ENCODE peak calls at places on chromosomes 13 and 19, in five cellular contexts. One of them, this sample, is unnamed.

GRCh38 chr19:44576843-44577565 is 36.4 kb upstream of the IGSF23 start:
- DNase-seq in adrenal gland: no peak
- DNase-seq in activated T-cell treated with anti-CD3 and anti-CD28 coated beads for 24 hours: no peak
- DNase-seq in H4: peak; percentile 16
- DNase-seq in ELR: peak; percentile 69
- DNase-seq in this sample: peak; percentile 86

GRCh38 chr19:58154287-58154678 is 3.7 kb upstream of the ZNF329 start:
- DNase-seq in ELR: peak; percentile 83
- DNase-seq in activated T-cell treated with anti-CD3 and anti-CD28 coated beads for 24 hours: no peak
- DNase-seq in H4: no peak
- DNase-seq in adrenal gland: peak; percentile 51
- DNase-seq in this sample: no peak

GRCh38 chr19:12676928-12677327 is 4.8 kb downstream of the DHPS start:
- DNase-seq in ELR: no peak
- DNase-seq in H4: no peak
- DNase-seq in activated T-cell treated with anti-CD3 and anti-CD28 coated beads for 24 hours: no peak
- DNase-seq in adrenal gland: no peak
- DNase-seq in this sample: no peak

GRCh38 chr19:46515879-46516350 is 20.2 kb upstream of the PNMA8B start:
- DNase-seq in activated T-cell treated with anti-CD3 and anti-CD28 coated beads for 24 hours: peak; percentile 19
- DNase-seq in ELR: peak; percentile 68
- DNase-seq in adrenal gland: no peak
- DNase-seq in H4: peak; percentile 66
- DNase-seq in this sample: peak; percentile 69

GRCh38 chr13:28047784-28048388 is 52.5 kb downstream of the FLT3 start:
- DNase-seq in adrenal gland: no peak
- DNase-seq in H4: no peak
- DNase-seq in ELR: peak; percentile 72
- DNase-seq in activated T-cell treated with anti-CD3 and anti-CD28 coated beads for 24 hours: no peak
- DNase-seq in this sample: no peak

GRCh38 chr13:61148691-61149332 is 266.8 kb downstream of the PCDH20 start:
- DNase-seq in ELR: no peak
- DNase-seq in adrenal gland: peak; percentile 9
- DNase-seq in activated T-cell treated with anti-CD3 and anti-CD28 coated beads for 24 hours: no peak
- DNase-seq in H4: no peak
- DNase-seq in this sample: no peak

GRCh38 chr13:90968510-90968909 is 379.0 kb upstream of the MIR17HG start:
- DNase-seq in H4: peak; percentile 14
- DNase-seq in activated T-cell treated with anti-CD3 and anti-CD28 coated beads for 24 hours: no peak
- DNase-seq in adrenal gland: no peak
- DNase-seq in ELR: peak; percentile 61
- DNase-seq in this sample: peak; percentile 26

GRCh38 chr13:66657165-66657895 is 572.8 kb downstream of the PCDH9 start:
- DNase-seq in adrenal gland: peak; percentile 94
- DNase-seq in H4: peak; percentile 89
- DNase-seq in ELR: peak; percentile 100
- DNase-seq in activated T-cell treated with anti-CD3 and anti-CD28 coated beads for 24 hours: no peak
- DNase-seq in this sample: peak; percentile 1

GRCh38 chr19:36577271-36577996 is 4.3 kb upstream of the ZNF529 start:
- DNase-seq in activated T-cell treated with anti-CD3 and anti-CD28 coated beads for 24 hours: no peak
- DNase-seq in H4: no peak
- DNase-seq in ELR: peak; percentile 46
- DNase-seq in adrenal gland: no peak
- DNase-seq in this sample: no peak

GRCh38 chr13:87123987-87124784 is 547.0 kb upstream of the SLITRK5 start:
- DNase-seq in adrenal gland: no peak
- DNase-seq in ELR: peak; percentile 97
- DNase-seq in activated T-cell treated with anti-CD3 and anti-CD28 coated beads for 24 hours: no peak
- DNase-seq in H4: peak; percentile 98
- DNase-seq in this sample: peak; percentile 92

GRCh38 chr19:41753159-41753558 is 2.2 kb upstream of the CEACAM6 start:
- DNase-seq in activated T-cell treated with anti-CD3 and anti-CD28 coated beads for 24 hours: peak; percentile 64
- DNase-seq in H4: peak; percentile 24
- DNase-seq in adrenal gland: peak; percentile 36
- DNase-seq in ELR: peak; percentile 48
- DNase-seq in this sample: peak; percentile 49

GRCh38 chr19:4115818-4116385 is 8.0 kb downstream of the MAP2K2 start:
- DNase-seq in H4: no peak
- DNase-seq in activated T-cell treated with anti-CD3 and anti-CD28 coated beads for 24 hours: no peak
- DNase-seq in ELR: no peak
- DNase-seq in adrenal gland: no peak
- DNase-seq in this sample: no peak

GRCh38 chr19:3471954-3472655 is 8.2 kb downstream of the SMIM24 start:
- DNase-seq in activated T-cell treated with anti-CD3 and anti-CD28 coated beads for 24 hours: peak; percentile 26
- DNase-seq in ELR: peak; percentile 36
- DNase-seq in H4: no peak
- DNase-seq in adrenal gland: no peak
- DNase-seq in this sample: no peak

GRCh38 chr13:35499131-35500051 is 22.9 kb upstream of the MAB21L1 start:
- DNase-seq in adrenal gland: no peak
- DNase-seq in H4: no peak
- DNase-seq in activated T-cell treated with anti-CD3 and anti-CD28 coated beads for 24 hours: no peak
- DNase-seq in ELR: no peak
- DNase-seq in this sample: no peak